ENCODE peak calls at places on chromosomes 6 and 20, in eight cellular contexts. R is nephron progenitor cell, O is GM20000, T is brain microvascular endothelial cell, A is tibial nerve, Q is left ventricle myocardium inferior, D is neural progenitor cell, E is BE2C. V is an unnamed sample.

GRCh38 chr20:59561228-59561605 is 43.1 kb upstream of the PHACTR3 start:
- DNase-seq in R (no peak), O (no peak), T (no peak), A (no peak), Q (no peak), D (no peak), E (no peak), V (no peak)

GRCh38 chr6:72651191-72651590 is 29.3 kb downstream of the KCNQ5 start:
- DNase-seq in R (no peak), O (no peak), T (no peak), A (no peak), Q (no peak), D (no peak), E (no peak), V (no peak)

GRCh38 chr6:154245542-154245941 is 111.1 kb downstream of the IPCEF1 start:
- DNase-seq in R (no peak), O (no peak), T (no peak), A (no peak), Q (no peak), D (peak), E (no peak), V (no peak)

GRCh38 chr20:21184810-21185209 is 58.9 kb downstream of the KIZ start:
- DNase-seq in R (no peak), O (no peak), T (no peak), A (no peak), Q (no peak), D (no peak), E (no peak), V (no peak)

GRCh38 chr6:106512048-106512957 is 117.0 kb downstream of the RTN4IP1 start:
- DNase-seq in R (peak), O (peak), T (no peak), A (peak), Q (peak), D (peak), E (peak), V (peak)

GRCh38 chr6:134984821-134985220 is 34.9 kb upstream of the ALDH8A1 start:
- DNase-seq in R (no peak), O (no peak), T (no peak), A (no peak), Q (no peak), D (no peak), E (no peak), V (no peak)

GRCh38 chr6:147204060-147204785 is at the start of gene STXBP5:
- DNase-seq in R (peak), O (peak), T (no peak), A (no peak), Q (peak), D (peak), E (peak), V (peak)

GRCh38 chr6:100472674-100473073 is 8.0 kb upstream of the SIM1 start:
- DNase-seq in R (no peak), O (peak), T (peak), A (no peak), Q (no peak), D (no peak), E (no peak), V (no peak)

GRCh38 chr6:30206152-30206551 is 7.1 kb downstream of the TRIM26 start:
- DNase-seq in R (no peak), O (no peak), T (no peak), A (no peak), Q (no peak), D (no peak), E (no peak), V (no peak)

GRCh38 chr6:33620158-33620583 is 951 bp upstream of the ITPR3 start:
- DNase-seq in R (peak), O (peak), T (no peak), A (no peak), Q (no peak), D (peak), E (no peak), V (no peak)

GRCh38 chr20:41483553-41483930 is 116.9 kb upstream of the EMILIN3 start:
- DNase-seq in R (no peak), O (no peak), T (peak), A (no peak), Q (no peak), D (no peak), E (no peak), V (no peak)

GRCh38 chr6:137378100-137378390 is 116.1 kb downstream of the OLIG3 start:
- DNase-seq in R (no peak), O (no peak), T (no peak), A (no peak), Q (no peak), D (no peak), E (no peak), V (no peak)

GRCh38 chr6:1315201-1315559 is 3.3 kb downstream of the FOXQ1 start:
- DNase-seq in R (no peak), O (peak), T (no peak), A (no peak), Q (no peak), D (no peak), E (no peak), V (no peak)

GRCh38 chr6:150099546-150099945 is 30.6 kb upstream of the ULBP3 start:
- DNase-seq in R (no peak), O (no peak), T (no peak), A (no peak), Q (no peak), D (no peak), E (no peak), V (no peak)

GRCh38 chr6:62746968-62747367 is 460.9 kb upstream of the KHDRBS2 start:
- DNase-seq in R (no peak), O (no peak), T (no peak), A (no peak), Q (no peak), D (no peak), E (no peak), V (peak)

GRCh38 chr20:59736366-59736765 is 132.0 kb downstream of the PHACTR3 start:
- DNase-seq in R (no peak), O (no peak), T (no peak), A (no peak), Q (no peak), D (no peak), E (no peak), V (no peak)

GRCh38 chr6:136795996-136796395 is 3.7 kb upstream of the MAP3K5 start:
- DNase-seq in R (no peak), O (no peak), T (no peak), A (no peak), Q (no peak), D (no peak), E (no peak), V (no peak)

GRCh38 chr6:2871102-2871501 is 29.4 kb upstream of the SERPINB1 start:
- DNase-seq in R (no peak), O (no peak), T (no peak), A (no peak), Q (no peak), D (no peak), E (no peak), V (no peak)

GRCh38 chr20:38892091-38892981 is 33.9 kb upstream of the FAM83D start:
- DNase-seq in R (no peak), O (peak), T (no peak), A (no peak), Q (no peak), D (no peak), E (no peak), V (no peak)

GRCh38 chr6:85390775-85391174 is 59.1 kb upstream of the NT5E start:
- DNase-seq in R (no peak), O (no peak), T (no peak), A (no peak), Q (no peak), D (no peak), E (no peak), V (no peak)

GRCh38 chr6:125307150-125307838 is 5.5 kb upstream of the HDDC2 start:
- DNase-seq in R (no peak), O (no peak), T (peak), A (no peak), Q (no peak), D (no peak), E (no peak), V (no peak)

GRCh38 chr6:126341126-126341525 is 1.2 kb downstream of the CENPW start:
- DNase-seq in R (no peak), O (no peak), T (no peak), A (no peak), Q (no peak), D (no peak), E (no peak), V (no peak)

GRCh38 chr6:162088091-162088490 is 639.5 kb downstream of the PRKN start:
- DNase-seq in R (no peak), O (no peak), T (no peak), A (no peak), Q (no peak), D (no peak), E (no peak), V (no peak)

GRCh38 chr20:8066662-8067061 is 47.1 kb upstream of the TMX4 start:
- DNase-seq in R (no peak), O (no peak), T (peak), A (no peak), Q (no peak), D (no peak), E (no peak), V (no peak)

GRCh38 chr6:22476811-22477210 is 92.6 kb upstream of the HDGFL1 start:
- DNase-seq in R (no peak), O (no peak), T (peak), A (no peak), Q (no peak), D (no peak), E (no peak), V (no peak)

GRCh38 chr6:21678990-21679389 is 85.4 kb downstream of the SOX4 start:
- DNase-seq in R (no peak), O (no peak), T (peak), A (no peak), Q (no peak), D (no peak), E (no peak), V (no peak)

GRCh38 chr6:79377830-79378460 is 143.5 kb upstream of the HMGN3 start:
- DNase-seq in R (no peak), O (peak), T (peak), A (no peak), Q (no peak), D (no peak), E (no peak), V (no peak)

GRCh38 chr6:101296184-101296583 is 97.3 kb upstream of the GRIK2 start:
- DNase-seq in R (no peak), O (no peak), T (no peak), A (no peak), Q (no peak), D (no peak), E (peak), V (peak)

GRCh38 chr6:142929751-142930358 is 15.1 kb downstream of the HIVEP2 start:
- DNase-seq in R (no peak), O (no peak), T (no peak), A (no peak), Q (no peak), D (no peak), E (no peak), V (no peak)

GRCh38 chr6:169323221-169323620 is 69.6 kb upstream of the THBS2 start:
- DNase-seq in R (no peak), O (no peak), T (no peak), A (no peak), Q (no peak), D (no peak), E (no peak), V (no peak)
- TF ChIP-seq CTCF in R (no peak), O (no peak), T (no peak), A (no peak), Q (no peak), D (no peak), E (no peak), V (no peak)

GRCh38 chr6:95648636-95649035 is 71.3 kb downstream of the MANEA start:
- DNase-seq in R (no peak), O (no peak), T (no peak), A (no peak), Q (no peak), D (peak), E (no peak), V (no peak)
- TF ChIP-seq CTCF in R (no peak), O (no peak), T (no peak), A (no peak), Q (no peak), D (peak), E (peak), V (no peak)

GRCh38 chr6:16819752-16820151 is 58.5 kb upstream of the ATXN1 start:
- DNase-seq in R (no peak), O (no peak), T (no peak), A (no peak), Q (no peak), D (peak), E (no peak), V (no peak)
- TF ChIP-seq CTCF in R (no peak), O (no peak), T (peak), A (no peak), Q (peak), D (peak), E (peak), V (no peak)

GRCh38 chr6:14723535-14724086 is 522.3 kb upstream of the JARID2 start:
- DNase-seq in R (no peak), O (no peak), T (no peak), A (no peak), Q (no peak), D (no peak), E (no peak), V (no peak)
- TF ChIP-seq CTCF in R (no peak), O (no peak), T (no peak), A (no peak), Q (no peak), D (no peak), E (no peak), V (no peak)

GRCh38 chr6:152207915-152208714 is 400.6 kb downstream of the ESR1 start:
- DNase-seq in R (no peak), O (no peak), T (no peak), A (no peak), Q (no peak), D (no peak), E (no peak), V (no peak)

GRCh38 chr6:152201134-152201533 is 393.7 kb downstream of the ESR1 start:
- DNase-seq in R (no peak), O (no peak), T (no peak), A (no peak), Q (no peak), D (no peak), E (no peak), V (no peak)

GRCh38 chr6:152209211-152209610 is 401.7 kb downstream of the ESR1 start:
- DNase-seq in R (no peak), O (no peak), T (no peak), A (no peak), Q (no peak), D (no peak), E (no peak), V (no peak)

GRCh38 chr6:152204584-152204983 is 397.1 kb downstream of the ESR1 start:
- DNase-seq in R (no peak), O (no peak), T (no peak), A (no peak), Q (no peak), D (no peak), E (no peak), V (no peak)

DNA sequence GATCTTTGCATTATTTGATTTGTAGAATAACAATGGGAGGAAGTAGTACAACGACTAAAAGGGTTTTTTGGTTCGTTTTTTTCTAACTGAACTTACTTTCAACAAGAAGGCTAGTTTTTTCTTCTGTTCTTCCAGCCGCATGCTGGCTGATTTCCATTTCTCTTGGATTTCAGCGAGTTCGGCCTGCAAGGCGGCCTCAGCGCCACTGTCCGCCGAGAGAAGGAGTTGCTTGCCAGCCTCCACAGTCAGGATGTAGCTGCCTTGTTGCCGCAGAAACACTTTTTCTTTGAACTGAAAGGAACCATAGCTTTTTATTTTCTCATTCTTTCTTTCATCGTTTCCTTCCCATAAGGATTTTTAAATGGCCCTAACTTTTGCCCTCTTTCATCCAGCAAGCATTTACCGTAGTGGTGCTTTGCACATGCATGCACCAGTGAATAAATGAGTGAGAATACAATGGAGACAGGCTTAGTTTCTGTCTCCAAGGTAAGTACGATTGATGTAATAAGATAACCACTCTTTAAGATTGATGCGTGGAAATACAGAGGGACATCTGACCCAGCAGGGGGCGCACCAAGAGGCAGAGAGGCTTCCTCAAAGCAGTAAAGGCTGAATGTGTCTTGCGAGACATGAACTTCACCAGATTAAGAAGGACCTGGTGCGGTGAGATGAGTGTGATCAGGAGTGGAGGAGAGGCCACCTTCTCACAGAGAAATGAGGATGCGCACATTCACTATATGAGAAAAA is 398.8 kb downstream of the ESR1 start:
- DNase-seq in R (peak), O (no peak), T (no peak), A (no peak), Q (peak), D (peak), E (peak), V (peak)
- TF ChIP-seq CTCF in R (peak), O (no peak), T (peak), A (peak), Q (peak), D (peak), E (peak), V (peak)

GRCh38 chr6:28981833-28982475 is 23.2 kb downstream of the ZNF311 start:
- DNase-seq in R (peak), O (peak), T (peak), A (peak), Q (peak), D (peak), E (peak), V (peak)
- TF ChIP-seq CTCF in R (no peak), O (no peak), T (no peak), A (no peak), Q (no peak), D (peak), E (no peak), V (no peak)

GRCh38 chr20:2023151-2023550 is 29.3 kb upstream of the PDYN start:
- DNase-seq in R (no peak), O (no peak), T (no peak), A (no peak), Q (no peak), D (no peak), E (no peak), V (no peak)
- TF ChIP-seq CTCF in R (no peak), O (no peak), T (no peak), A (no peak), Q (no peak), D (no peak), E (no peak), V (no peak)

DNA sequence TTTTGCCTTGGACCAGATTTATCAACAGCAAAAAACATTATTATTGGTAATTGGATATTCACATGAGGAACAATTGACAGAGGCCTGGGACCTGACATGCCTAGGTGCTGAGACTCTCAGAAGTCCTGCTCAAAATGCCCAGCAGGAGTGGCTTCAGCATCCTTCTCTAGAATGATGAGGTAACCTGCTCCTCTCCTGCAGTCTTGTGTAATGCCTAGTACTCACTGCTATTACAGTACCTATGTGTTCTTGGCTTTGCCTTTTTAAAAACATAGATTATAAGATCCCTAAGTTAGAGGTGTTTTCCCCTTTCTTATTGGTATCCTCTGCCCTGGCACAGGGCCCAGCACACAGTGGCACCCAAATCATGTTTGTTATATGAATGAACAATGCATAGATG is 230.9 kb downstream of the PKHD1 start:
- DNase-seq in R (no peak), O (no peak), T (no peak), A (no peak), Q (no peak), D (no peak), E (no peak), V (no peak)
- TF ChIP-seq CTCF in R (no peak), O (no peak), T (no peak), A (no peak), Q (no peak), D (no peak), E (no peak), V (no peak)

DNA sequence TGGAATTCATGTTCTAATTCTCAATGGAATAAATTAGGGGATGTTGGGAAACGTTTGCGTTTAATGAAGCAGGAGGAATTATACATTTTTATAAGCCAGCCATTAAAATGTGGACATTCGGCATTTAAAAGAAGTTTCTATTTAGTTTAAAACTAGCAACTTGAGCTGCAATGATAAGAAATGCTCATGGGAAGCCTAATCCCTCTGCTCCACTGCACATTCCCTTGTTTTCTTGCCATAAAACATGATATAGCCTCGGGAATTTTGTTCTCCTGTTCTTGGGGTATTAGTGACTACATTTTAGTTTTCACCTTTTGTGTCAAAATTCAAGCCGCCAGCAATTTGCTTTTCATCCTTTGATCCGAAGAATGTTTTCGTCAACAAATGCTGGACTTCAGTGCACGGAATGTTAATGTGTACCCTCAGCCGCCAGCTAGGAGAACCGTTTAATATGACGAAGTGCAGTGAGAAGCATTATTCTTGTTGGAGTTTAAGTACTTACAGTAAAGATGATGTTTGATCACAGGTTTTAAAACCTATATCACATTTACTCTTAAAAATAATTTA is 137.9 kb downstream of the HIVEP1 start:
- DNase-seq in R (no peak), O (no peak), T (no peak), A (no peak), Q (no peak), D (no peak), E (no peak), V (no peak)
- TF ChIP-seq CTCF in R (no peak), O (no peak), T (no peak), A (no peak), Q (no peak), D (no peak), E (no peak), V (no peak)